ENCODE peak calls at places on chromosomes 5 and 9, in eight cellular contexts. One of them, this sample, is unnamed.

GRCh38 chr9:127308559-127309429 is 44.2 kb downstream of the GARNL3 start:
- DNase-seq in IMR-90: peak
- DNase-seq in neural progenitor cell: no peak
- DNase-seq in HCT116: no peak
- DNase-seq in HepG2: peak
- DNase-seq in endothelial cell of umbilical vein: no peak
- DNase-seq in H9: no peak
- DNase-seq in Karpas-422: no peak
- DNase-seq in this sample: peak

GRCh38 chr9:132424857-132425702 is 15.1 kb downstream of the CFAP77 start:
- DNase-seq in HCT116: no peak
- DNase-seq in neural progenitor cell: peak
- DNase-seq in HepG2: no peak
- DNase-seq in IMR-90: no peak
- DNase-seq in Karpas-422: no peak
- DNase-seq in endothelial cell of umbilical vein: no peak
- DNase-seq in H9: no peak
- DNase-seq in this sample: no peak

GRCh38 chr9:86406366-86406765 is 52.2 kb upstream of the TUT7 start:
- DNase-seq in HCT116: no peak
- DNase-seq in Karpas-422: no peak
- DNase-seq in IMR-90: peak
- DNase-seq in neural progenitor cell: no peak
- DNase-seq in H9: no peak
- DNase-seq in endothelial cell of umbilical vein: no peak
- DNase-seq in HepG2: peak
- DNase-seq in this sample: peak

GRCh38 chr5:72138943-72139467 is 31.7 kb downstream of the MAP1B start:
- DNase-seq in IMR-90: peak
- DNase-seq in HepG2: no peak
- DNase-seq in endothelial cell of umbilical vein: no peak
- DNase-seq in neural progenitor cell: no peak
- DNase-seq in H9: no peak
- DNase-seq in Karpas-422: no peak
- DNase-seq in HCT116: no peak
- DNase-seq in this sample: peak

GRCh38 chr5:134103397-134103796 is 11.1 kb upstream of the TCF7 start:
- DNase-seq in IMR-90: no peak
- DNase-seq in Karpas-422: no peak
- DNase-seq in endothelial cell of umbilical vein: no peak
- DNase-seq in neural progenitor cell: no peak
- DNase-seq in H9: no peak
- DNase-seq in HCT116: no peak
- DNase-seq in HepG2: no peak
- DNase-seq in this sample: no peak

GRCh38 chr5:83925952-83926351 is 205.3 kb upstream of the HAPLN1 start:
- DNase-seq in Karpas-422: no peak
- DNase-seq in endothelial cell of umbilical vein: peak
- DNase-seq in neural progenitor cell: no peak
- DNase-seq in HCT116: no peak
- DNase-seq in H9: no peak
- DNase-seq in HepG2: no peak
- DNase-seq in IMR-90: peak
- DNase-seq in this sample: no peak

GRCh38 chr5:123287881-123288280 is 135.3 kb downstream of the CEP120 start:
- DNase-seq in HepG2: no peak
- DNase-seq in endothelial cell of umbilical vein: no peak
- DNase-seq in IMR-90: no peak
- DNase-seq in HCT116: no peak
- DNase-seq in H9: no peak
- DNase-seq in Karpas-422: no peak
- DNase-seq in neural progenitor cell: no peak
- DNase-seq in this sample: no peak

GRCh38 chr5:164059471-164059870 is 554.1 kb downstream of the MAT2B start:
- DNase-seq in Karpas-422: no peak
- DNase-seq in HCT116: no peak
- DNase-seq in IMR-90: no peak
- DNase-seq in H9: no peak
- DNase-seq in HepG2: no peak
- DNase-seq in neural progenitor cell: no peak
- DNase-seq in endothelial cell of umbilical vein: no peak
- DNase-seq in this sample: no peak

GRCh38 chr9:7976167-7976755 is 176.7 kb upstream of the DMAC1 start:
- DNase-seq in HepG2: no peak
- DNase-seq in endothelial cell of umbilical vein: no peak
- DNase-seq in neural progenitor cell: no peak
- DNase-seq in H9: no peak
- DNase-seq in Karpas-422: peak
- DNase-seq in IMR-90: no peak
- DNase-seq in HCT116: no peak
- DNase-seq in this sample: peak

GRCh38 chr5:4087110-4087509 is 491.5 kb downstream of the IRX1 start:
- DNase-seq in HCT116: no peak
- DNase-seq in H9: no peak
- DNase-seq in IMR-90: no peak
- DNase-seq in neural progenitor cell: no peak
- DNase-seq in endothelial cell of umbilical vein: no peak
- DNase-seq in Karpas-422: no peak
- DNase-seq in HepG2: no peak
- DNase-seq in this sample: no peak

GRCh38 chr5:74107899-74108298 is 481.9 kb downstream of the ARHGEF28 start:
- DNase-seq in neural progenitor cell: no peak
- DNase-seq in H9: no peak
- DNase-seq in HepG2: no peak
- DNase-seq in Karpas-422: no peak
- DNase-seq in IMR-90: no peak
- DNase-seq in endothelial cell of umbilical vein: no peak
- DNase-seq in HCT116: no peak
- DNase-seq in this sample: no peak

GRCh38 chr5:38208782-38209378 is 49.5 kb upstream of the EGFLAM start:
- DNase-seq in Karpas-422: peak
- DNase-seq in HCT116: peak
- DNase-seq in neural progenitor cell: peak
- DNase-seq in H9: peak
- DNase-seq in HepG2: peak
- DNase-seq in endothelial cell of umbilical vein: peak
- DNase-seq in IMR-90: peak
- DNase-seq in this sample: peak

GRCh38 chr5:134125195-134126015 is 10.9 kb downstream of the TCF7 start:
- DNase-seq in HepG2: no peak
- DNase-seq in HCT116: peak
- DNase-seq in H9: no peak
- DNase-seq in IMR-90: peak
- DNase-seq in neural progenitor cell: no peak
- DNase-seq in Karpas-422: no peak
- DNase-seq in endothelial cell of umbilical vein: peak
- DNase-seq in this sample: peak

GRCh38 chr5:174354571-174354970 is 309.1 kb downstream of the NSG2 start:
- DNase-seq in IMR-90: no peak
- DNase-seq in endothelial cell of umbilical vein: no peak
- DNase-seq in H9: no peak
- DNase-seq in HCT116: no peak
- DNase-seq in neural progenitor cell: no peak
- DNase-seq in Karpas-422: no peak
- DNase-seq in HepG2: no peak
- DNase-seq in this sample: peak

GRCh38 chr5:60597570-60597969 is 102.4 kb downstream of the DEPDC1B start:
- DNase-seq in neural progenitor cell: no peak
- DNase-seq in HepG2: no peak
- DNase-seq in endothelial cell of umbilical vein: peak
- DNase-seq in Karpas-422: no peak
- DNase-seq in IMR-90: no peak
- DNase-seq in H9: no peak
- DNase-seq in HCT116: no peak
- DNase-seq in this sample: no peak

GRCh38 chr9:13358128-13358527 is 78.6 kb upstream of the MPDZ start:
- DNase-seq in H9: no peak
- DNase-seq in HepG2: no peak
- DNase-seq in IMR-90: peak
- DNase-seq in HCT116: no peak
- DNase-seq in endothelial cell of umbilical vein: peak
- DNase-seq in Karpas-422: no peak
- DNase-seq in neural progenitor cell: no peak
- DNase-seq in this sample: peak

GRCh38 chr5:79809743-79810142 is 120.1 kb downstream of the CMYA5 start:
- DNase-seq in H9: no peak
- DNase-seq in endothelial cell of umbilical vein: no peak
- DNase-seq in Karpas-422: no peak
- DNase-seq in IMR-90: no peak
- DNase-seq in HCT116: no peak
- DNase-seq in neural progenitor cell: no peak
- DNase-seq in HepG2: no peak
- DNase-seq in this sample: no peak

GRCh38 chr5:4862500-4862899 is 277.6 kb upstream of the ADAMTS16 start:
- DNase-seq in H9: no peak
- DNase-seq in HepG2: peak
- DNase-seq in IMR-90: peak
- DNase-seq in endothelial cell of umbilical vein: peak
- DNase-seq in neural progenitor cell: peak
- DNase-seq in Karpas-422: peak
- DNase-seq in HCT116: peak
- DNase-seq in this sample: peak

GRCh38 chr5:10634562-10634961 is 70.7 kb downstream of the ANKRD33B start:
- DNase-seq in HepG2: no peak
- DNase-seq in neural progenitor cell: no peak
- DNase-seq in IMR-90: no peak
- DNase-seq in endothelial cell of umbilical vein: no peak
- DNase-seq in Karpas-422: no peak
- DNase-seq in HCT116: no peak
- DNase-seq in H9: no peak
- DNase-seq in this sample: no peak

GRCh38 chr9:38141751-38142150 is 72.7 kb upstream of the SHB start:
- DNase-seq in HepG2: no peak
- DNase-seq in Karpas-422: no peak
- DNase-seq in endothelial cell of umbilical vein: peak
- DNase-seq in H9: no peak
- DNase-seq in neural progenitor cell: no peak
- DNase-seq in IMR-90: peak
- DNase-seq in HCT116: no peak
- DNase-seq in this sample: peak

GRCh38 chr9:2298217-2298616 is 283.1 kb downstream of the SMARCA2 start:
- DNase-seq in neural progenitor cell: no peak
- DNase-seq in endothelial cell of umbilical vein: no peak
- DNase-seq in Karpas-422: no peak
- DNase-seq in HCT116: no peak
- DNase-seq in H9: no peak
- DNase-seq in HepG2: no peak
- DNase-seq in IMR-90: no peak
- DNase-seq in this sample: no peak

GRCh38 chr9:77521091-77521490 is 127.0 kb downstream of the GNA14 start:
- DNase-seq in Karpas-422: no peak
- DNase-seq in HCT116: no peak
- DNase-seq in IMR-90: no peak
- DNase-seq in endothelial cell of umbilical vein: no peak
- DNase-seq in HepG2: no peak
- DNase-seq in H9: no peak
- DNase-seq in neural progenitor cell: no peak
- DNase-seq in this sample: no peak

GRCh38 chr5:148027505-148027904 is 36.3 kb upstream of the SPINK5 start:
- DNase-seq in H9: no peak
- DNase-seq in HepG2: no peak
- DNase-seq in endothelial cell of umbilical vein: no peak
- DNase-seq in neural progenitor cell: no peak
- DNase-seq in IMR-90: no peak
- DNase-seq in Karpas-422: no peak
- DNase-seq in HCT116: no peak
- DNase-seq in this sample: no peak
- H3K9ac ChIP-seq in H9: no peak
- H3K9ac ChIP-seq in HepG2: no peak
- H3K9ac ChIP-seq in endothelial cell of umbilical vein: no peak
- H3K9ac ChIP-seq in neural progenitor cell: no peak
- H3K9ac ChIP-seq in IMR-90: no peak
- H3K9ac ChIP-seq in Karpas-422: no peak
- H3K9ac ChIP-seq in HCT116: no peak
- H3K9ac ChIP-seq in this sample: no peak

GRCh38 chr5:103587185-103587748 is 24.7 kb upstream of the NUDT12 start:
- DNase-seq in neural progenitor cell: peak
- DNase-seq in IMR-90: peak
- DNase-seq in endothelial cell of umbilical vein: peak
- DNase-seq in Karpas-422: peak
- DNase-seq in H9: no peak
- DNase-seq in HCT116: no peak
- DNase-seq in HepG2: peak
- DNase-seq in this sample: peak

DNA sequence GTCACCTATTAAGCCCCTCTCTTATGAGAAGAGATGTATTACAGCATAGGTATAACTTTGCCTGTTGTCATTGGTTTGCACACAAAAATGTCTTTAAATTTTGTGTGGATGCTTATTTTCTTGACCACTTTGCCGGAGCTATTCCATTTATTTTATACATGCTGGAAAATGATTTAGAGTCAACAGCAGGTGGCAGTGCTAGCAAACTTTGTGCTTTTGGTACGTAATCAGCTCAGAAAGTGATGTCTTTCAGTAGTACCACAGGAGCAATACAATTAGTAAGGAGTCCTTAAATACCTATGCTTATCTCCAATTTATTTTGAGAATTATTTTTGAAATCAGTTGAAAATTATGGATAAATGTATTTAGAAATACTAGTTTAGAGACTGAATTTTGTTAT is 19.8 kb upstream of the NUDT12 start:
- DNase-seq in Karpas-422: peak
- DNase-seq in HepG2: peak
- DNase-seq in HCT116: peak
- DNase-seq in neural progenitor cell: peak
- DNase-seq in endothelial cell of umbilical vein: peak
- DNase-seq in IMR-90: peak
- DNase-seq in H9: peak
- DNase-seq in this sample: peak
- H3K4me2 ChIP-seq in Karpas-422: no peak
- H3K4me2 ChIP-seq in HepG2: no peak
- H3K4me2 ChIP-seq in HCT116: no peak
- H3K4me2 ChIP-seq in neural progenitor cell: no peak
- H3K4me2 ChIP-seq in endothelial cell of umbilical vein: no peak
- H3K4me2 ChIP-seq in IMR-90: no peak
- H3K4me2 ChIP-seq in H9: no peak
- H3K4me2 ChIP-seq in this sample: no peak

DNA sequence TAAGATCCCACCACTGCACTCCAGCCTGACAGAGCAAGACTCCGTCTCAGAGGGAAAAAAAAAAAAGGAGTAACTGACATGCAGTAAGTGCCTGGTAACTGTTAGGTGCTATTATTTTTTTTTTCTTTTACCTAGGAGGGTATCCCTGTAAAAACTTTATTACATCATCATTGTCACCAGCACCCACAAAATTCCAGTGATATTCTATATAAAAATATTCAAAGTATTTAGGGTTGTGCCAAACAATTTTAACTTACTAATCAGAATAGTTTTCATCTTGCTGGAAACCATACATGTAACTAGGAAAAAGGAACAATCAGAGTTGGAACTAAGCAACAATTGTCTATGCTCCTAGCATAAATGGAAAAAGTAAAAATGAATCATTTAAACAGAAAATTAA is 112.4 kb downstream of the SSBP2 start:
- DNase-seq in endothelial cell of umbilical vein: no peak
- DNase-seq in HepG2: no peak
- DNase-seq in HCT116: no peak
- DNase-seq in neural progenitor cell: no peak
- DNase-seq in IMR-90: peak
- DNase-seq in Karpas-422: no peak
- DNase-seq in H9: no peak
- DNase-seq in this sample: peak
- H3K27ac ChIP-seq in endothelial cell of umbilical vein: no peak
- H3K27ac ChIP-seq in HepG2: no peak
- H3K27ac ChIP-seq in HCT116: no peak
- H3K27ac ChIP-seq in neural progenitor cell: no peak
- H3K27ac ChIP-seq in IMR-90: no peak
- H3K27ac ChIP-seq in Karpas-422: no peak
- H3K27ac ChIP-seq in H9: no peak
- H3K27ac ChIP-seq in this sample: no peak

GRCh38 chr5:54556136-54556535 is 38.6 kb downstream of the SNX18 start:
- DNase-seq in neural progenitor cell: no peak
- DNase-seq in IMR-90: peak
- DNase-seq in endothelial cell of umbilical vein: peak
- DNase-seq in Karpas-422: no peak
- DNase-seq in HCT116: no peak
- DNase-seq in H9: no peak
- DNase-seq in HepG2: no peak
- DNase-seq in this sample: peak
- H3K9ac ChIP-seq in neural progenitor cell: no peak
- H3K9ac ChIP-seq in IMR-90: no peak
- H3K9ac ChIP-seq in endothelial cell of umbilical vein: no peak
- H3K9ac ChIP-seq in Karpas-422: no peak
- H3K9ac ChIP-seq in HCT116: no peak
- H3K9ac ChIP-seq in H9: no peak
- H3K9ac ChIP-seq in HepG2: no peak
- H3K9ac ChIP-seq in this sample: no peak